ENCODE peak calls at places on chromosomes 6 and 20, in seven cellular contexts. Z, X, G, O, N, W and Y are unnamed samples.

GRCh38 chr6:22149501-22150490 is 147.0 kb downstream of the PRL start:
- DNase-seq in G (no peak), W (no peak), X (no peak), O (no peak), N (peak; percentile 62), Z (no peak), Y (no peak)

GRCh38 chr20:51400051-51400926 is 142.2 kb downstream of the NFATC2 start:
- DNase-seq in O (no peak), X (no peak), N (no peak), Z (no peak), W (no peak), G (peak; percentile 89), Y (no peak)

GRCh38 chr6:34273242-34273805 is 24.5 kb upstream of the SMIM29 start:
- DNase-seq in Z (no peak), O (peak; percentile 99), G (no peak), X (peak; percentile 46), N (peak; percentile 64), W (no peak), Y (no peak)

GRCh38 chr20:41082306-41082705 is 53.7 kb downstream of the TOP1 start:
- DNase-seq in N (no peak), O (no peak), G (no peak), W (no peak), Z (no peak), X (no peak), Y (no peak)

GRCh38 chr20:35167787-35168186 is 4.1 kb upstream of the PROCR start:
- DNase-seq in N (no peak), X (no peak), O (no peak), Z (no peak), G (no peak), W (no peak), Y (no peak)

GRCh38 chr6:169221264-169221663 is 32.4 kb downstream of the THBS2 start:
- DNase-seq in X (no peak), W (no peak), G (no peak), N (peak; percentile 1), Z (no peak), O (no peak), Y (no peak)

GRCh38 chr6:38350882-38351281 is 288.8 kb downstream of the BTBD9 start:
- DNase-seq in N (no peak), X (no peak), W (no peak), O (no peak), G (no peak), Z (no peak), Y (peak; percentile 7)

GRCh38 chr6:68108243-68108835 is 526.7 kb upstream of the ADGRB3 start:
- DNase-seq in G (no peak), N (no peak), O (peak; percentile 43), W (no peak), X (no peak), Z (no peak), Y (no peak)

GRCh38 chr6:106508836-106509235 is 120.5 kb downstream of the RTN4IP1 start:
- DNase-seq in N (no peak), O (no peak), Z (no peak), X (no peak), W (no peak), G (no peak), Y (no peak)

GRCh38 chr6:50864601-50865000 is 45.9 kb downstream of the TFAP2B start:
- DNase-seq in O (no peak), X (no peak), Z (no peak), N (no peak), G (no peak), W (no peak), Y (no peak)

GRCh38 chr20:34922654-34923381 is 32.8 kb downstream of the GSS start:
- DNase-seq in O (no peak), G (no peak), N (no peak), Z (no peak), X (peak; percentile 73), W (no peak), Y (peak; percentile 74)

GRCh38 chr6:151101811-151102694 is 137.7 kb upstream of the AKAP12 start:
- DNase-seq in X (no peak), W (no peak), O (no peak), G (no peak), Z (no peak), N (no peak), Y (no peak)

GRCh38 chr20:38804243-38804642 is 1.3 kb upstream of the PPP1R16B start:
- DNase-seq in Z (no peak), X (no peak), G (no peak), W (no peak), O (no peak), N (no peak), Y (no peak)

GRCh38 chr20:53692465-53693067 is 98.9 kb upstream of the ZNF217 start:
- DNase-seq in O (no peak), Z (no peak), W (no peak), G (no peak), N (no peak), X (no peak), Y (no peak)

GRCh38 chr6:132687306-132687705 is 26.5 kb downstream of the VNN1 start:
- DNase-seq in Z (peak; percentile 4), O (no peak), X (no peak), W (no peak), N (no peak), G (no peak), Y (no peak)

GRCh38 chr6:36676142-36677058 is 2.1 kb upstream of the CDKN1A start:
- DNase-seq in O (no peak), N (peak; percentile 55), W (no peak), Z (no peak), X (peak; percentile 81), G (no peak), Y (no peak)

DNA sequence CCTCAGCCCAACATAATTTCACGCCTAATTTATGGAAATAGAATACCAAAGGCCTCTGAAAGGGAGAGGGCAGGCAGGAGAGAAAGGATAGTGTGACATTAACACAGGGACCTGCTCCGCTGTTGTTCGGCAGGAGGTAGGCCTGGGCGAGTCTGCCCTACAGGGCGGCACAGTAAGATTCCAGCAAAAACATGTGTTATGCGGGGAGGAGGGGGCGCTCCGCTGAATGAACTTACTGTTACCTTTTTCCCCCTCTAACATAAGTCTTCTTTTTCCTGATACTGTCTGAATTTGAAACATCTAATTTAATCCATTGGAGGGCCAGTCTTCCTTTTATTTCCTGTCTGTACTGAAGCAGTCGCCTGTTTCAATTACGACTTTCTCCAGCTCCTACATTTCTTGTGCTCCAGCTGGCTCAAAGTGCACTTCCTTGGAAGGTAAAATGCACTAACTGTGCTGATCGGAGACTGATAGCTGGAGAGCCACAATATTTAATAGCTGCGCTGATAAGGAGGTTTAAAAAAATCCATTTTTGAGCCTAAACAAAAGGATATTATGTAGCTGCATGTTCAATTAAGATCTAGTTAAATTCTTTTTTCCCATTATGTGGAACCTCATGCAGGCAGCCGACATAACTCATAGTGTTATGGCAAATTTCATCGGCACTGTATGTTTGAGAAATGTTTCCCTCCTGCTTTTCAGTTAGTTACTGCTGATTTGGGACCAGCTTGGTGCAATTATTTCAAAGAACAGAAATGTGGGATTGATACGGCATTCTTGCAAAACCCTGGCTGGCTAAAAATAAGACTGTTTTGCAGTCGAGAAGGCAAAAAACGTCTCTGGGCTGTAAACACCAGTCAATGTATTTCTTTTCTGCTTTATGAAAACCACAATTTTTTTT is 193.0 kb downstream of the FOXC1 start:
- DNase-seq in O (no peak), Z (no peak), N (peak; percentile 72), G (no peak), W (no peak), X (no peak), Y (no peak)
- TF ChIP-seq JUND in O (no peak), Z (no peak), N (peak; percentile 6), G (no peak), W (no peak), X (no peak), Y (no peak)

GRCh38 chr20:7856756-7857155 is 83.5 kb downstream of the HAO1 start:
- DNase-seq in N (no peak), Z (no peak), X (no peak), W (no peak), O (no peak), G (no peak), Y (no peak)
- TF ChIP-seq JUND in N (peak; percentile 72), Z (peak; percentile 20), X (no peak), W (no peak), O (no peak), G (no peak), Y (no peak)

GRCh38 chr20:1674361-1674760 is 16.8 kb upstream of the SIRPG start:
- DNase-seq in G (no peak), W (no peak), O (no peak), X (no peak), N (no peak), Z (no peak), Y (no peak)
- TF ChIP-seq JUND in G (no peak), W (no peak), O (no peak), X (no peak), N (no peak), Z (no peak), Y (no peak)

DNA sequence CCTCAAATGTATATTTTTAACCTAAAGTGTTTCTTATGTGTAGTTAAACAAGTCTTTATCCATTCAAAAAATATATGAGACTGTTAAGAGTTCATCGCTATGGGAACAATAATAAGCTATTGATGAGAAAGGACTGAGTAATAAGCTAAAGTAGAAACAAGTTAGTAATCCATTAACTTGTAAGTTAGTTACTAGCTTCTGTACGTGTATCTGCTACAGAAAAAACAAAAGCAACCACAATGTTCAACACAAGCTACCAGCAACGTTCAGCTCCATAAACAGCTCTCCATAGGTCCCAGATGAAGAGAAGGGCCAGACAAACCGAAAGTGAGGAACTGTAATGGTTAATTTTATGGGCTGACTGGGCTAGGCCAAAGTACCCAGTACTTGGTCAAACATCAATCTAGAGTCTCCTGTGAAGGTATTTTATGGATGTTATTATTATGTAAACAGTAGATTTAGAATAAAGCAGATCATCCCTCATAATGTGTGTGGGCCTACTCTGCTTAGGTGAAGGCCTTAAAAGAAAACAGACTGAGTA is 33.8 kb upstream of the FAM135A start:
- DNase-seq in X (no peak), G (no peak), Z (no peak), W (no peak), O (no peak), N (no peak), Y (no peak)
- TF ChIP-seq JUND in X (no peak), G (no peak), Z (no peak), W (no peak), O (no peak), N (no peak), Y (no peak)